ENCODE peak calls at places on chromosomes 2 and 18, in seven cellular contexts. K, O, V, B, J, E and G are unnamed samples.

GRCh38 chr2:231300020-231300721 is 95.3 kb upstream of the B3GNT7 start:
- DNase-seq in K (no peak), O (no peak), V (no peak), B (no peak), J (no peak), E (no peak), G (no peak)

GRCh38 chr2:55771612-55772011 is 78.0 kb upstream of the PNPT1 start:
- DNase-seq in K (no peak), O (no peak), V (no peak), B (peak; percentile 53), J (no peak), E (no peak), G (no peak)

GRCh38 chr18:73421010-73421409 is 553.2 kb upstream of the NETO1 start:
- DNase-seq in K (no peak), O (no peak), V (no peak), B (no peak), J (no peak), E (no peak), G (no peak)

GRCh38 chr2:23563673-23564617 is 179.0 kb downstream of the KLHL29 start:
- DNase-seq in K (no peak), O (peak; percentile 85), V (no peak), B (no peak), J (peak; percentile 5), E (no peak), G (no peak)

GRCh38 chr2:192559541-192560126 is 364.9 kb upstream of the TMEFF2 start:
- DNase-seq in K (no peak), O (no peak), V (no peak), B (no peak), J (no peak), E (no peak), G (no peak)

GRCh38 chr2:72994282-72994990 is 77.1 kb downstream of the SFXN5 start:
- DNase-seq in K (peak; percentile 7), O (no peak), V (no peak), B (no peak), J (no peak), E (no peak), G (no peak)

GRCh38 chr18:61471832-61472406 is 138.7 kb downstream of the CDH20 start:
- DNase-seq in K (no peak), O (no peak), V (no peak), B (no peak), J (no peak), E (no peak), G (no peak)

GRCh38 chr2:149040451-149040850 is 2.0 kb downstream of the LYPD6B start:
- DNase-seq in K (no peak), O (no peak), V (peak; percentile 45), B (peak; percentile 43), J (no peak), E (no peak), G (no peak)

GRCh38 chr18:28039078-28039477 is 137.9 kb downstream of the CDH2 start:
- DNase-seq in K (no peak), O (no peak), V (no peak), B (peak; percentile 7), J (no peak), E (no peak), G (no peak)

GRCh38 chr2:75792146-75792545 is 81.4 kb upstream of the GCFC2 start:
- DNase-seq in K (no peak), O (no peak), V (no peak), B (no peak), J (no peak), E (no peak), G (no peak)

GRCh38 chr2:200050921-200051620 is 95.7 kb downstream of the MAIP1 start:
- DNase-seq in K (no peak), O (no peak), V (no peak), B (no peak), J (no peak), E (no peak), G (no peak)

GRCh38 chr18:21672868-21673267 is 31.7 kb downstream of the ABHD3 start:
- DNase-seq in K (peak; percentile 29), O (no peak), V (no peak), B (peak; percentile 83), J (peak; percentile 62), E (peak; percentile 23), G (peak; percentile 62)

GRCh38 chr18:7946724-7947377 is 379.7 kb downstream of the PTPRM start:
- DNase-seq in K (no peak), O (no peak), V (no peak), B (peak; percentile 73), J (peak; percentile 64), E (no peak), G (peak; percentile 81)

GRCh38 chr2:182668671-182669070 is 47.4 kb upstream of the DNAJC10 start:
- DNase-seq in K (peak; percentile 71), O (no peak), V (no peak), B (peak; percentile 44), J (peak; percentile 14), E (no peak), G (no peak)

GRCh38 chr2:96856776-96857673 is 791 bp downstream of the ANKRD39 start:
- DNase-seq in K (peak; percentile 50), O (no peak), V (no peak), B (no peak), J (no peak), E (peak; percentile 23), G (peak; percentile 71)

GRCh38 chr2:69299772-69300516 is 87.1 kb downstream of the GFPT1 start:
- DNase-seq in K (no peak), O (no peak), V (no peak), B (no peak), J (no peak), E (no peak), G (no peak)

GRCh38 chr18:31656754-31657153 is 27.6 kb downstream of the B4GALT6 start:
- DNase-seq in K (no peak), O (no peak), V (no peak), B (no peak), J (no peak), E (no peak), G (no peak)

GRCh38 chr2:99940963-99941362 is 201.4 kb downstream of the AFF3 start:
- DNase-seq in K (no peak), O (no peak), V (no peak), B (no peak), J (no peak), E (peak; percentile 15), G (no peak)

GRCh38 chr2:207632575-207633492 is 7.6 kb upstream of the METTL21A start:
- DNase-seq in K (no peak), O (no peak), V (no peak), B (peak; percentile 43), J (peak; percentile 77), E (no peak), G (no peak)

GRCh38 chr18:44771957-44772917 is 91.5 kb downstream of the SETBP1 start:
- DNase-seq in K (no peak), O (no peak), V (no peak), B (peak; percentile 28), J (no peak), E (no peak), G (peak; percentile 58)

GRCh38 chr18:2901405-2901989 is 54.7 kb downstream of the EMILIN2 start:
- DNase-seq in K (no peak), O (no peak), V (no peak), B (peak; percentile 65), J (no peak), E (peak; percentile 28), G (peak; percentile 45)

GRCh38 chr18:7198326-7198725 is 32.6 kb upstream of the LRRC30 start:
- DNase-seq in K (no peak), O (no peak), V (no peak), B (no peak), J (no peak), E (no peak), G (no peak)

GRCh38 chr2:195543902-195544894 is 112.8 kb upstream of the SLC39A10 start:
- DNase-seq in K (no peak), O (no peak), V (no peak), B (no peak), J (no peak), E (no peak), G (no peak)

GRCh38 chr2:201697899-201698298 is 545 bp downstream of the MPP4 start:
- DNase-seq in K (no peak), O (no peak), V (no peak), B (no peak), J (peak; percentile 14), E (no peak), G (no peak)

GRCh38 chr18:58495634-58496033 is 133.3 kb downstream of the ALPK2 start:
- DNase-seq in K (no peak), O (no peak), V (no peak), B (no peak), J (no peak), E (no peak), G (no peak)

GRCh38 chr18:14900435-14900834 is 152.5 kb downstream of the ANKRD30B start:
- DNase-seq in K (no peak), O (no peak), V (no peak), B (no peak), J (no peak), E (no peak), G (no peak)
- H3K9me3 ChIP-seq in K (no peaks in the 10 kb centered on the region), O (no peaks in the 10 kb centered on the region), V (no peaks in the 10 kb centered on the region), B (no peaks in the 10 kb centered on the region), J (no peaks in the 10 kb centered on the region), E (no peaks in the 10 kb centered on the region), G (no peaks in the 10 kb centered on the region)

DNA sequence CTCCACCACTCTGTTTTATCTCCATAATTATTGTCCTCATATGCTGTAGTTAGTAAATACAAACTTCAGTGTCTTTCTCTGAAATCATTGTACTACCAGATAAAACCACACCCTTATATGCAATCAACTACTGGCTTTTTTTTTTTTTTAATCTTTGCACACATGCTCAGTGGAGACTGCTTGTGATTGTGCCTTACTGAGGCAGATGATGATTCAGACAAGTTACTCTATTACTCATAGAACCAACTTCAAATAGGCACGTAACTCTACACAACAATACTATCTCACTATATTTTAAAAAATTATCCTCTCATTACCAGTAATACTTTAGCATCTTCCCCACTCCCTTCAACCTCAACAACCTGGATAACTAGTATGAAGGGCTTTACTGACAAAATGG is 1278.4 kb upstream of the PIK3C3 start:
- DNase-seq in K (no peak), O (no peak), V (no peak), B (no peak), J (no peak), E (no peak), G (no peak)
- H3K27ac ChIP-seq in K (no peak overlapping the region), O (no peak overlapping the region), V (no peak overlapping the region), B (no peak overlapping the region), J (no peak overlapping the region), E (no peak overlapping the region), G (no peak overlapping the region)

GRCh38 chr2:85012431-85012830 is 41.5 kb downstream of the KCMF1 start:
- DNase-seq in K (no peak), O (no peak), V (no peak), B (no peak), J (no peak), E (no peak), G (no peak)
- H3K4me1 ChIP-seq in K (peaks cover 3% of the 10 kb centered on the region), O (no peaks in the 10 kb centered on the region), V (no peaks in the 10 kb centered on the region), B (peaks cover 23% of the 10 kb centered on the region), J (peaks cover 10% of the 10 kb centered on the region), E (peaks cover 7% of the 10 kb centered on the region), G (no peaks in the 10 kb centered on the region)

DNA sequence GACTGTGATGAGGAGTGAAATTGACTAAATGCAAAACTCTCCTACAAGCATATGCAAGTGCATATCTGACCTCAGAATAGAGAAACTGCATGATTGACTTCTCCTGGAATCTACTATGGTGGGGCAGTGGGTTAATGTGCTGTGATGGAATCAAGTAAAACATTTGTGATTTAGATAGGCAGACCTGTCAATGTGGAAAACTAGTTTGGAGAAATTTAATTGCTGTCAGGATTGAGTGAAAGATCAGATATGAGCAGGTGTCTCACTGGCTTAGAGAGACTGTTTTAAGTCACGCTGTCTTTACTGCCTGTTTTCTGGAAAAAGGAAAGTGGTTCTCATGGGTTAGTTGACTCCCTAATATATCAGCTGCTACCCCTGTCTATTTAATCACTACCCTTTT is 881.0 kb upstream of the CNTNAP5 start:
- DNase-seq in K (no peak), O (no peak), V (no peak), B (no peak), J (no peak), E (no peak), G (no peak)
- H3K9me3 ChIP-seq in K (no peaks in the 10 kb centered on the region), O (no peaks in the 10 kb centered on the region), V (no peaks in the 10 kb centered on the region), B (no peaks in the 10 kb centered on the region), J (no peaks in the 10 kb centered on the region), E (no peaks in the 10 kb centered on the region), G (no peaks in the 10 kb centered on the region)

GRCh38 chr2:86234573-86235131 is 35.4 kb downstream of the MRPL35 start:
- DNase-seq in K (no peak), O (no peak), V (no peak), B (no peak), J (no peak), E (no peak), G (no peak)
- H3K27ac ChIP-seq in K (no peak overlapping the region), O (peak overlapping the region; percentile 42), V (no peak overlapping the region), B (no peak overlapping the region), J (no peak overlapping the region), E (peak overlapping the region; percentile 12), G (peak overlapping the region; percentile 39)